ENCODE peak calls at places on chromosomes 1 and 21, in five cellular contexts. W is esophagus squamous epithelium; L is effector memory CD4-positive, alpha-beta T cell; T is right lobe of liver; U is CD8-positive, alpha-beta T cell. G is an unnamed sample.

GRCh38 chr1:151512801-151513625 is 1.8 kb downstream of the CGN start:
- DNase-seq in U (no peak), W (no peak), T (peak; percentile 59), L (no peak), G (no peak)

GRCh38 chr1:154608522-154609294 is 722 bp upstream of the ADAR start:
- DNase-seq in W (no peak), T (no peak), U (peak; percentile 18), L (peak; percentile 20), G (peak; percentile 86)

GRCh38 chr1:226388131-226388530 is 19.8 kb downstream of the PARP1 start:
- DNase-seq in U (no peak), L (no peak), T (no peak), W (no peak), G (no peak)

GRCh38 chr1:225445644-225446297 is 17.9 kb upstream of the LBR start:
- DNase-seq in U (no peak), W (no peak), T (no peak), L (no peak), G (no peak)

GRCh38 chr1:195012995-195013394 is 1595.2 kb downstream of the KCNT2 start:
- DNase-seq in W (no peak), U (no peak), L (no peak), T (no peak), G (no peak)

GRCh38 chr1:211485480-211485857 is 6.5 kb downstream of the RD3 start:
- DNase-seq in L (no peak), U (no peak), W (no peak), T (no peak), G (no peak)

GRCh38 chr1:186304982-186305949 is 69.8 kb downstream of the TPR start:
- DNase-seq in U (no peak), W (no peak), T (no peak), L (no peak), G (no peak)

GRCh38 chr1:10424651-10425050 is 5.6 kb upstream of the CENPS start:
- DNase-seq in L (no peak), U (no peak), T (peak; percentile 11), W (no peak), G (no peak)

GRCh38 chr1:52152976-52153375 is 11.1 kb downstream of the ZFYVE9 start:
- DNase-seq in L (no peak), T (no peak), W (no peak), U (no peak), G (no peak)

GRCh38 chr1:185238447-185238846 is 78.6 kb downstream of the IVNS1ABP start:
- DNase-seq in L (no peak), W (no peak), T (no peak), U (no peak), G (no peak)

GRCh38 chr1:32876341-32877210 is 5.9 kb upstream of the FNDC5 start:
- DNase-seq in T (peak; percentile 79), L (peak; percentile 27), U (no peak), W (no peak), G (peak; percentile 79)

GRCh38 chr1:107649023-107649422 is 316.0 kb downstream of the VAV3 start:
- DNase-seq in L (no peak), U (no peak), W (no peak), T (no peak), G (peak; percentile 33)

GRCh38 chr1:157135070-157135469 is 3.1 kb downstream of the ETV3 start:
- DNase-seq in W (no peak), L (no peak), U (no peak), T (no peak), G (no peak)

GRCh38 chr1:157137051-157137772 is 983 bp downstream of the ETV3 start:
- DNase-seq in U (no peak), W (no peak), L (no peak), T (no peak), G (peak; percentile 72)

GRCh38 chr1:157135646-157136045 is 2.5 kb downstream of the ETV3 start:
- DNase-seq in W (no peak), T (no peak), U (no peak), L (no peak), G (no peak)

GRCh38 chr1:157137773-157138219 is 399 bp downstream of the ETV3 start:
- DNase-seq in T (no peak), W (no peak), L (no peak), U (no peak), G (no peak)

GRCh38 chr1:157136133-157136532 is 2.1 kb downstream of the ETV3 start:
- DNase-seq in L (no peak), U (no peak), T (no peak), W (no peak), G (no peak)
- H3K4me3 ChIP-seq in L (no peak overlapping the region), U (no peak overlapping the region), T (no peak overlapping the region), W (peak overlapping the region; percentile 92), G (no peak overlapping the region)

DNA sequence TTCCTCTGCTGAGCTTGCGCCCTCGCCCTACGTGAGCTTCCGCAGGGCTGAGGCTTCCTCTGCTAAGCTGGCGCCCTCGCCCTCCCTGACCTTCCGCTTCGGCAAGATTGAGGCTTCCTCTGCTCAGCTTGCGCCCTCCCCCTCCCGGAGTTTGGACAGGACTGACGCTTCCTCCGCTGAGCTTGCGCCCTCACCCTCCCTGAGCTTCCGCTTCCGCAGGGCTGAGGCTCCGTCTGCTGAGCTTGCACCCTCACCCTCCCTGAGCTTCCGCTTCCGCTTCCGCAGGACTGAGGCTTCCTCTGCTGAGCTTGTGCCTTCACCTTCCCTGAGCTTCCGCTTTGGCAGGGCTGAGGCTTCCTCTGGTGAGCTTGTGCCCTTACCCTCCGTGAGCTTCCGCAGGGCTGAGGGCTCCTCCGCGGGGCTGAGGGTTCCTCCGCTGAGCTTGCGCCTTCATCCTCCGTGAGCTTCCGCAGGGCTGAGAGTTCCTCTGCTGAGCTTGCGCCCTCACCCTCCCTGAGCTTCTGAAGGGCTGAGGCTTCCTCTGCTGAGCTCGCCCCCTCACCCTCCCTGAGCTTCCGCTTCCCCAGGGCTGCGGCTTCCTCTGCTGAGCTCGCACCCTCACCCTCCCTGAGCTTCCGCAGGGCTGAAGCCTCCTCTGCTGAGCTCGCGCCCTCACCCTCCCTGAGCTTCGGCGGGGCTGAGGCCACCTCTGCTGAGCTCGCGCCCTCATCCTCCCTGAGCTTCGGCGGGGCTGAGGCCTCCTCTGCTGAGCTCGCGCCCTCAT is 753.6 kb upstream of the TPTE start:
- DNase-seq in W (no peak), L (no peak), T (peak; percentile 62), U (no peak), G (no peak)
- H3K9me3 ChIP-seq in W (peaks cover 63% of the 10 kb centered on the region), L (no peaks in the 10 kb centered on the region), T (no peaks in the 10 kb centered on the region), U (peaks cover 7% of the 10 kb centered on the region), G (peaks cover 5% of the 10 kb centered on the region)

GRCh38 chr1:158998781-158999161 is 10.9 kb upstream of the IFI16 start:
- DNase-seq in W (no peak), T (no peak), U (peak; percentile 13), L (no peak), G (peak; percentile 31)
- H3K4me3 ChIP-seq in W (peak overlapping the region; percentile 24), T (peak overlapping the region; percentile 28), U (no peak overlapping the region), L (no peak overlapping the region), G (no peak overlapping the region)

DNA sequence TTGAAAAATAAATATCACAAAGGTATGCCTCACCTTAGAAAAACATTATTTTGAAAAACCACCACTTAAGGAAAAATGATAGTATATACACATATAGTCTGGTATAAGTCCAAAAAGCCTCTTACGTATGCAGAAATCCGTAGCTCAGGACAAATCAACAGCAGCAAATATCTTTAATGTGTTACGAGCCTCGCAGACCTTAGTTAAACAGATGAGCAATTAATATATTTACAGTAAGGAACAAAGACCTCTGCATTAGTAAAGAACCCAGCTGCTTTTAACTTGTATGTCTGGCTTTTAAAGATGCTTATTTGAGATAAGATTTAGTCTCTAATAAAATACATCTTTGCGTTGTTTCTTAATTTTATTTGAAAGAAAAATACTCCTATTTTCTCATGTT is 79.9 kb upstream of the CHRM3 start:
- DNase-seq in L (no peak), U (no peak), T (no peak), W (no peak), G (no peak)
- H3K9me3 ChIP-seq in L (no peaks in the 10 kb centered on the region), U (no peaks in the 10 kb centered on the region), T (no peaks in the 10 kb centered on the region), W (no peaks in the 10 kb centered on the region), G (no peaks in the 10 kb centered on the region)

DNA sequence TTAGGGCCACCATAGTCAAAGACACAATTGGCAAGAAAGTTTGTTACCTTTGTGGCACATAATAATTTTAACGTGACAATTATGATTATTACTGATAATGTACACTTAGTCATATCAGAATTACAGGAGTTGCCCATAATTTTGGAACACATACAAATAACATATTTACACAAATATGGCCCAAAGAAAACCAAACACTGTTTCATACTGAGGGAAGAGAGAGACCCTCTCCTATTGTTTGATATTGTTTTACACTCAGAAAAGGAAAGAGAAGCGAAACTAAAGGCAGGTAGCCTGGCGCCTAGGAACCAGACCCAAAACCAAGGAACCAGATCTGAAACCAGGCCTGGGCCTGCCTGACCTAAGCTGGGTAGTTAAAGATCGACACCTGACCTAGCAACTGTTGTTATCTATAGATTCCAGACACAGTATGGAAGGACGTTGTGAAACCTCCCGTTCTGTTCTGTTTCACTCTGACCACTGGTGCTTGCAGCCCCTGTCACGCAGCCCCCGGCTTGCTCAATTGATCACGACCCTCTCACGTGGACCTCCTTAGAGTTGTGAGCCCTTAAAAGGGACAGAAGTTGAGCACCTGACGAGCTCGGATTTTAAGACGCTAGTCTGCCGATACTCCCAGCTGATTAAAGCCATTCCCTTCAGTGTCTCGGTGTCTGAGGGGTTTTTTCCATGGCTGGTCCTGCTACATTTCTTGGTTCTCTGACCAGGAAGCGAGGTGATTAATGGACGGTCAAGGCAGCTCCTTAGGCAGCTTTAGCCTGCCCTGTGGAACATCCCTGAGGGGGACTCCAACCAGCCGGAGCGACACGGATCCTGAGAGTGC is 27.9 kb downstream of the C1orf115 start:
- DNase-seq in W (no peak), L (no peak), U (no peak), T (no peak), G (no peak)
- H3K4me3 ChIP-seq in W (no peak overlapping the region), L (no peak overlapping the region), U (no peak overlapping the region), T (no peak overlapping the region), G (no peak overlapping the region)

GRCh38 chr1:4699724-4700301 is 45.4 kb downstream of the AJAP1 start:
- DNase-seq in W (no peak), T (no peak), L (no peak), U (no peak), G (no peak)

GRCh38 chr1:4700801-4701200 is 46.4 kb downstream of the AJAP1 start:
- DNase-seq in T (no peak), L (no peak), U (no peak), W (no peak), G (no peak)

GRCh38 chr1:4696753-4697152 is 42.3 kb downstream of the AJAP1 start:
- DNase-seq in U (no peak), T (no peak), L (no peak), W (no peak), G (no peak)

GRCh38 chr1:4697801-4698200 is 43.4 kb downstream of the AJAP1 start:
- DNase-seq in L (no peak), W (no peak), T (no peak), U (no peak), G (no peak)

GRCh38 chr1:4698911-4699310 is 44.5 kb downstream of the AJAP1 start:
- DNase-seq in U (no peak), W (no peak), L (no peak), T (no peak), G (no peak)
- H3K9me3 ChIP-seq in U (no peaks in the 10 kb centered on the region), W (no peaks in the 10 kb centered on the region), L (no peaks in the 10 kb centered on the region), T (no peaks in the 10 kb centered on the region), G (no peaks in the 10 kb centered on the region)

GRCh38 chr1:909861-910310 is 13.8 kb upstream of the SAMD11 start:
- DNase-seq in U (no peak), L (no peak), W (no peak), T (no peak), G (no peak)
- H3K4me3 ChIP-seq in U (no peak overlapping the region), L (no peak overlapping the region), W (no peak overlapping the region), T (no peak overlapping the region), G (no peak overlapping the region)